ENCODE peak calls at places on chromosomes 13 and 19, in six cellular contexts. E is gastrocnemius medialis, J is GM12864, W is mesenchymal stem cell, G is GM12878, X is fibroblast of lung. F is an unnamed sample.

GRCh38 chr13:93328943-93329342 is 102.3 kb downstream of the GPC6 start:
- DNase-seq in X (no peak), E (no peak), W (peak; percentile 75), G (no peak), J (no peak), F (no peak)

GRCh38 chr19:39996811-39997594 is at the start of gene ZNF546:
- DNase-seq in G (peak; percentile 82), W (peak; percentile 92), X (peak; percentile 91), E (peak; percentile 85), J (peak; percentile 86), F (peak; percentile 97)

GRCh38 chr13:112690242-112690943 is 555 bp downstream of the ATP11A start:
- DNase-seq in J (no peak), G (no peak), X (peak; percentile 45), W (peak; percentile 64), E (no peak), F (no peak)

GRCh38 chr19:13764821-13765394 is 586 bp downstream of the MRI1 start:
- DNase-seq in G (no peak), X (no peak), E (no peak), W (peak; percentile 27), J (no peak), F (peak; percentile 54)

GRCh38 chr19:50639121-50640112 is at the start of gene SYT3:
- DNase-seq in X (peak; percentile 11), J (no peak), G (no peak), W (no peak), E (no peak), F (no peak)

GRCh38 chr19:15291089-15291488 is 41.2 kb downstream of the BRD4 start:
- DNase-seq in J (no peak), W (peak; percentile 67), E (no peak), G (no peak), X (peak; percentile 80), F (no peak)

GRCh38 chr13:40152145-40152544 is 496.7 kb downstream of the COG6 start:
- DNase-seq in W (peak; percentile 65), G (no peak), X (peak; percentile 83), E (no peak), J (no peak), F (no peak)

GRCh38 chr13:53110614-53111013 is 82.0 kb downstream of the OLFM4 start:
- DNase-seq in J (no peak), G (no peak), W (no peak), E (no peak), X (no peak), F (no peak)

GRCh38 chr19:15318241-15318691 is 14.1 kb downstream of the BRD4 start:
- DNase-seq in W (no peak), J (no peak), E (no peak), X (peak; percentile 32), G (peak; percentile 48), F (no peak)

GRCh38 chr19:46428278-46429141 is at the start of gene PNMA8C:
- DNase-seq in W (peak; percentile 61), J (no peak), G (no peak), E (peak; percentile 27), X (peak; percentile 61), F (peak; percentile 70)

GRCh38 chr19:46427518-46427917 is 1.2 kb downstream of the PNMA8C start:
- DNase-seq in J (no peak), W (no peak), G (no peak), E (no peak), X (no peak), F (no peak)

GRCh38 chr19:46426506-46427162 is 2.1 kb downstream of the PNMA8C start:
- DNase-seq in J (no peak), X (peak; percentile 68), W (peak; percentile 83), E (peak; percentile 34), G (no peak), F (no peak)

GRCh38 chr19:46423194-46423593 is 5.5 kb downstream of the PNMA8C start:
- DNase-seq in G (no peak), W (no peak), X (no peak), J (no peak), E (no peak), F (no peak)

GRCh38 chr19:46426035-46426505 is 2.7 kb downstream of the PNMA8C start:
- DNase-seq in G (no peak), J (no peak), X (peak; percentile 43), E (no peak), W (peak; percentile 62), F (no peak)
- H3K4me3 ChIP-seq in G (peak overlapping the region; percentile 62), J (peak overlapping the region; percentile 28), X (peak overlapping the region; percentile 66), E (no peak overlapping the region), W (peak overlapping the region; percentile 67), F (no peak overlapping the region)

DNA sequence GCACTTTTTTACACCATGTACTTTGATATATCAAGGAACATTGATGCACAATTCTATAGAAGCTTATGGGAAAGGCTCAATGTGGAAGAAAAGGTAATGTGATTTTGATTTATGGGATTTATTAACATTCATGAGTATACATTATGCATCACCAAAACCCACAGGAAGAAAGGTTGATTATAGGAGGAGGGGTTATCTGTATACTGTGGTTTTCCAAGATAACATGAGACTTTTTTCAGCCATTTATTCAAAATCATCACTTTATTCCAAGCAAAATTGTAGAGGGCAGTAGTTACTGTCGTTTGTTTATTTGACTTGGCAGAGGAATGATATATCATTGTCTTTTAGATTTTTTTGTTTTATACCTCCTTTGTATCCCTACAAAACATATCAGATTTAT is 54.9 kb downstream of the WDFY2 start:
- DNase-seq in E (no peak), J (no peak), X (peak; percentile 53), G (no peak), W (no peak), F (no peak)
- H3K4me3 ChIP-seq in E (no peak overlapping the region), J (no peak overlapping the region), X (no peak overlapping the region), G (no peak overlapping the region), W (no peak overlapping the region), F (no peak overlapping the region)

GRCh38 chr19:38975861-38976271 is 324 bp upstream of the FBXO17 start:
- DNase-seq in J (no peak), W (peak; percentile 61), G (no peak), E (no peak), X (peak; percentile 49), F (no peak)

GRCh38 chr19:38977445-38978314 is 2.1 kb upstream of the FBXO17 start:
- DNase-seq in E (no peak), G (peak; percentile 80), J (peak; percentile 86), X (peak; percentile 57), W (peak; percentile 67), F (peak; percentile 86)

GRCh38 chr19:38974599-38975213 is 836 bp downstream of the FBXO17 start:
- DNase-seq in W (no peak), J (no peak), E (peak; percentile 19), X (no peak), G (no peak), F (no peak)

GRCh38 chr19:38978315-38978689 is 2.8 kb upstream of the FBXO17 start:
- DNase-seq in E (no peak), J (no peak), G (no peak), X (no peak), W (no peak), F (no peak)

GRCh38 chr19:38975214-38975860 is at the start of gene FBXO17:
- DNase-seq in E (no peak), W (peak; percentile 72), G (no peak), J (no peak), X (peak; percentile 72), F (peak; percentile 65)
- H3K4me3 ChIP-seq in E (peak within 1 kb of the TSS; percentile 54), W (peak within 1 kb of the TSS; percentile 83), G (no peak within 1 kb of the TSS), J (peak within 1 kb of the TSS; percentile 26), X (peak within 1 kb of the TSS; percentile 73), F (no peak within 1 kb of the TSS)

DNA sequence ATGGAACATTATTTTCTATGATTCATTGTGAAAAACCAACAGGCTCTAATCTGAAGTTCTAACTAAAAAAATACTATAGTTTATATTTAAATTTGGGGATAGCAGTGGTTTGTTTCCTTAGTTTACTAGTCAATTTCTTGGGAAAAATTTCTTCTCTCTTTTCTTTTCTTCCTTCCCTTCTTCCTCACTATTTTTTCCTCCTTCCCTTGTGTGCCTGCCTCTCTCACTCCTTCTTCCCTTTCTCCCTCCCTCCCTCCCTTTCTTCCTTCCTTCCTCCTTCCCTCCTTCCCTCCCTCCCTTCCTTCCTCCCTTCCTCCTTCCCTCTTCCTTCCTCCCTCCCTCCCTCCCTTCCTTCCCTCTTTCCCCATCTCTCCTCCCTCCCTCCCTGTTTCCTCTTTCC is 226.5 kb downstream of the ZNF536 start:
- DNase-seq in W (no peak), J (no peak), G (no peak), E (no peak), X (no peak), F (no peak)
- H3K4me3 ChIP-seq in W (no peak overlapping the region), J (no peak overlapping the region), G (no peak overlapping the region), E (no peak overlapping the region), X (no peak overlapping the region), F (no peak overlapping the region)

DNA sequence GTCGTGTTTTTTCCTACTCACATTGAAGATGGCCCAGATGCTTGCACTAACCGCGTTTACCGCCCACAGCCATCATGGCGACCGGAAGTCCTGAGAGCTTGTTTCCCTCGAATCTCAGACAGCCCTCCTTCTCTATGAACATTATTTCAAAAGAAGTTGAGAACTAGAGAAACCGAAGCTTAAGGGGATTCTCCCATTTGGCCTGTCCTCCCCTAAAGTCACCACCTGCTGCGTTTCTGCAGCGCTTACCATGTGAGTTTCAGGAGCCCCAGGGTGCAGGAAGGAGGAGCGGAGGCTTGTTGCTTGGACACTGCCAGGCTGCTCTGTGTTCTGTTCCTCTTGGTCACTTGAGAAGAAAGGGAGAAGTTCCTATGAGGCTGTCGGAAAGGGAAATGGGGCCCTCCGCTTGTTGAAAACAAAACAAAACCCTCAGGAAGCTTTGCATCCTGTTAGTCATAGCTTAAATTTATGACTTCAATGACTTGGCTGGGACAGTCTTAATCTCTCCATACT is 6.2 kb downstream of the CARD8 start:
- DNase-seq in X (no peak), J (peak; percentile 73), E (peak; percentile 27), G (peak; percentile 78), W (peak; percentile 42), F (peak; percentile 76)
- H3K4me3 ChIP-seq in X (no peak overlapping the region), J (peak overlapping the region; percentile 57), E (peak overlapping the region; percentile 33), G (peak overlapping the region; percentile 77), W (no peak overlapping the region), F (peak overlapping the region; percentile 60)

DNA sequence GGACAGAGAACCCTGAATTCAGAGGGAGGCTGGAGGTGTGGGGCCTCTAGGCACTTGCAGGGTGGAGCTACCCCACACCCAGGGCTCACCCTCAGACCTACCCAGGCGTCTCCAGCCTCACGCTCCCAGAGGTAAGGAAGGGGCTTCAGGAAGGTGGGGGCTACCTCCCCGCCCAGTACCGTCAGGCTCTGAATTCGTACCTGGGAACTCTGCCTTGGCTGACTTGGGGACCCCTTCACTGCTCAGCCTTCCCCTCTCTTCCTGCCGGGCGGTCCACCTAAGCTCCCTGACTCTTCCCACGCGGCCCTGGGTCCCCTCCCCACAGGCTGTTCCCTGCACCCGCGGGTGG is 28.5 kb upstream of the PARP4 start:
- DNase-seq in X (no peak), W (no peak), G (no peak), E (no peak), J (no peak), F (no peak)
- H3K4me3 ChIP-seq in X (no peak overlapping the region), W (peak overlapping the region; percentile 47), G (no peak overlapping the region), E (peak overlapping the region; percentile 30), J (no peak overlapping the region), F (no peak overlapping the region)

GRCh38 chr13:98327326-98328314 is 150.6 kb upstream of the RNF113B start:
- DNase-seq in X (peak; percentile 88), W (peak; percentile 91), E (no peak), J (no peak), G (no peak), F (no peak)
- H3K4me3 ChIP-seq in X (no peak overlapping the region), W (no peak overlapping the region), E (no peak overlapping the region), J (no peak overlapping the region), G (no peak overlapping the region), F (no peak overlapping the region)